ENCODE peak calls at places on chromosome 1, in eight cellular contexts. U is upper lobe of left lung, R is Panc1, K is GM23338, S is HCT116, M is K562, G is HepG2, N is GM12878. L is an unnamed sample.

GRCh38 chr1:41721039-41721438 is 197.7 kb downstream of the HIVEP3 start:
- ATAC-seq in K (no peak), N (peak; percentile 80), S (no peak), R (no peak), G (no peak), U (no peak), M (no peak), L (no peak)

GRCh38 chr1:204127597-204128242 is 24.1 kb downstream of the ETNK2 start:
- ATAC-seq in S (peak; percentile 43), K (peak; percentile 18), M (peak; percentile 47), N (peak; percentile 43), R (peak; percentile 57), U (peak; percentile 43), G (peak; percentile 28), L (peak; percentile 54)

GRCh38 chr1:173388352-173388751 is 88.8 kb upstream of the PRDX6 start:
- ATAC-seq in R (no peak), K (no peak), U (no peak), S (no peak), M (no peak), N (no peak), G (no peak), L (no peak)

GRCh38 chr1:29709711-29710169 is 473.4 kb downstream of the PTPRU start:
- ATAC-seq in R (peak; percentile 73), S (no peak), U (no peak), G (no peak), K (no peak), N (peak; percentile 36), M (no peak), L (no peak)

GRCh38 chr1:245788886-245789285 is 634.1 kb downstream of the KIF26B start:
- ATAC-seq in S (no peak), N (no peak), R (no peak), G (no peak), K (no peak), M (no peak), U (no peak), L (no peak)

GRCh38 chr1:164515221-164515620 is 43.8 kb upstream of the PBX1 start:
- ATAC-seq in R (no peak), G (no peak), M (no peak), U (no peak), N (no peak), K (no peak), S (no peak), L (no peak)

GRCh38 chr1:170377896-170378634 is 153.9 kb upstream of the GORAB start:
- ATAC-seq in R (no peak), S (no peak), K (no peak), U (no peak), N (no peak), M (no peak), G (no peak), L (peak; percentile 41)

GRCh38 chr1:85343612-85344255 is 67.3 kb upstream of the BCL10 start:
- ATAC-seq in M (no peak), R (peak; percentile 81), U (no peak), K (peak; percentile 61), G (peak; percentile 43), S (no peak), N (no peak), L (no peak)

GRCh38 chr1:181318022-181318857 is 165.1 kb upstream of the CACNA1E start:
- ATAC-seq in N (no peak), S (no peak), G (no peak), R (peak; percentile 40), U (no peak), K (peak; percentile 82), M (no peak), L (peak; percentile 22)

GRCh38 chr1:44024031-44024902 is 7.0 kb downstream of the SLC6A9 start:
- ATAC-seq in M (no peak), K (no peak), U (no peak), N (no peak), R (peak; percentile 29), G (no peak), S (no peak), L (no peak)

GRCh38 chr1:172657586-172657985 is 1.3 kb upstream of the FASLG start:
- ATAC-seq in M (no peak), U (no peak), G (no peak), S (no peak), K (no peak), R (no peak), N (no peak), L (no peak)

GRCh38 chr1:173341307-173341706 is 134.2 kb upstream of the TNFSF4 start:
- ATAC-seq in S (no peak), K (no peak), G (no peak), M (no peak), N (no peak), U (peak; percentile 88), R (no peak), L (peak; percentile 60)

DNA sequence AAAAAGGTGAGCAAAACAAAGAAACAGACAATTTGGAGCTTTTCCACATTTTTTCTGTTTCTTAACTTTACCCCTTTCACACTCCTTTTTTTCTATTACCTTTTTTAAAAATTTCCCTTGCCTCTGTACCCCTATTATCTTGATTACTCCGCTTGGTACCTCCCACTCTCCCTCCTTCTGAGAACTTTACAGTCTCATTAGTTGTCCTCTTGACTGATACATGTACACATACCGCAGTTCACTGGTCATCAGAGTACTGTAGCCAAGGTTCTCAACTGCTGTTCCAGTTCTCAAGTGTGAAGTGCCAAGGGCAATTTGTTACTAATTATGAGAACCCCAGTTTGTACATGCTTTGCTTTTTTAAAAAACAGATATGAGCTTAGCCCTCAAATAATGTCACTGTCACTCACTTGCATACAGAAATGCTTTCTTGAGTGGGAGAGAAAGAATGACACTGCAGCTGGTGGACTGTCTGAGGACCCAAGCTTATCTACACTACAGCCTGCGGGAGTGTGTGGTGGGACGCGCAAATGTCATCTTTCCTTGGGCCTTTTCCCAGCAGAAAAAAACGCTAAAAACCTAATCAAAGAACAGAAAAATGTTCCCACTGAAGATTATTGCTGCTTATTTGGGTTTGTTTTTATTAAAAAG is 160.8 kb downstream of the DISP1 start:
- ATAC-seq in G (no peak), M (peak; percentile 55), S (no peak), K (no peak), U (peak; percentile 73), R (no peak), N (no peak), L (no peak)
- TF ChIP-seq POLR2AphosphoS5 in G (no peak), M (no peak), S (no peak), K (no peak), U (no peak), R (no peak), N (no peak), L (no peak)

GRCh38 chr1:61337981-61338848 is 255.9 kb downstream of the NFIA start:
- ATAC-seq in S (peak; percentile 96), G (peak; percentile 95), K (peak; percentile 93), N (no peak), M (no peak), R (peak; percentile 99), U (peak; percentile 86), L (peak; percentile 85)
- H3K4me3 ChIP-seq in S (no peak overlapping the region), G (peak overlapping the region; percentile 37), K (no peak overlapping the region), N (no peak overlapping the region), M (no peak overlapping the region), R (peak overlapping the region; percentile 26), U (peak overlapping the region; percentile 11), L (peak overlapping the region; percentile 34)

GRCh38 chr1:25695066-25695990 is 78.7 kb downstream of the MAN1C1 start:
- ATAC-seq in G (peak; percentile 77), K (peak; percentile 79), N (no peak), M (peak; percentile 88), S (peak; percentile 73), U (peak; percentile 92), R (peak; percentile 33), L (peak; percentile 90)

GRCh38 chr1:25698252-25698651 is 81.7 kb downstream of the MAN1C1 start:
- ATAC-seq in G (no peak), K (no peak), S (no peak), N (no peak), M (no peak), R (no peak), U (no peak), L (no peak)

GRCh38 chr1:25699501-25700089 is 83.0 kb downstream of the MAN1C1 start:
- ATAC-seq in S (no peak), G (no peak), M (no peak), K (no peak), N (no peak), U (no peak), R (no peak), L (no peak)

GRCh38 chr1:25695991-25696330 is 79.4 kb downstream of the MAN1C1 start:
- ATAC-seq in M (no peak), R (no peak), K (peak; percentile 4), G (no peak), S (no peak), N (no peak), U (peak; percentile 62), L (peak; percentile 56)

DNA sequence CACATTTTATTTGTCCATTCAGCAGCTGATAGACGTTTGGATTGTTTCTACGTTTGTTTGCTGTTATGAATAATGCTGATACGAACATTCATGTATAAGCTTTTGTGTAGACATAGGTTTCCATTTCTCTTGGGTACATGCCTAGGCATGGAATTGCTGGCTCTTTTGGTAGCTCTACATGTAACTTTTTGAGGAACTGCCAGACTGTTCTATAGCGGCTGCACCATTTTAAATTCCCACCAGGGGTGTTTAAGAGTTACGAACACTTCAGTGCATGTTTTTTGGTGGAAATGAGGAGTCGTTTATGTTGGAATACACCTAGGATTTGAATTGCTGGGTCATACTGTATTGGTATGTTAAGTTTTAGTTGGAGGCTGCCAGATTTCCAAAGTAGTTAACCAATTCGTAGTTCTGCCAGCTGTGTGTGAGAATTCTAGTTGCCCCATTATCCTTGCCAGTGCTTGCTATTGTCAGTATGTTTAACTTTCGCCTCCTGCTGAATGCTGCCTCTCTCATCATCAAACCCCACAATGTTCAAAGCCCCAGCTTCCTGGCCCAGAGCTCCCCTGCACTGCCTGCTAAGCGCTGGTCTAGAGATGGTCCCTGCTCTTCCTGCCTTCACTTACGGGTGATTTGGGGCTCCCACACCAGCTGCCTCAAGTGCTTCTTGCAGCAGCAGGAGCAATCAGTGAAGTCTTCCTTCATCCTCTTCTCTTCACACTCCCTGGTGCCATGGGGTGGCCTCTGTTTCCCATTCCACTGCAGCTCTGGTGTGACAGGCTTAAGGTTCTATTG is 81.0 kb downstream of the MAN1C1 start:
- ATAC-seq in S (no peak), K (no peak), U (no peak), G (no peak), R (no peak), M (no peak), N (no peak), L (no peak)
- TF ChIP-seq POLR2AphosphoS5 in S (no peak), K (no peak), U (no peak), G (no peak), R (no peak), M (no peak), N (no peak), L (no peak)

GRCh38 chr1:53727461-53727860 is 11.5 kb downstream of the GLIS1 start:
- ATAC-seq in U (no peak), G (no peak), S (no peak), R (no peak), K (no peak), M (no peak), N (no peak), L (no peak)

GRCh38 chr1:53729536-53730485 is 9.2 kb downstream of the GLIS1 start:
- ATAC-seq in N (no peak), R (no peak), M (no peak), S (no peak), U (no peak), G (no peak), K (no peak), L (no peak)

GRCh38 chr1:53728196-53728595 is 10.8 kb downstream of the GLIS1 start:
- ATAC-seq in G (no peak), S (no peak), R (no peak), M (no peak), U (no peak), N (no peak), K (no peak), L (no peak)

GRCh38 chr1:53731201-53731600 is 7.8 kb downstream of the GLIS1 start:
- ATAC-seq in K (peak; percentile 31), U (no peak), N (no peak), R (no peak), S (no peak), M (no peak), G (no peak), L (no peak)

GRCh38 chr1:53728702-53729535 is 10.0 kb downstream of the GLIS1 start:
- ATAC-seq in N (no peak), K (no peak), S (no peak), R (no peak), G (no peak), M (no peak), U (no peak), L (no peak)
- H3K4me3 ChIP-seq in N (no peak overlapping the region), K (no peak overlapping the region), S (no peak overlapping the region), R (no peak overlapping the region), G (no peak overlapping the region), M (no peak overlapping the region), U (no peak overlapping the region), L (no peak overlapping the region)

L was measured in gastroesophageal sphincter.